ENCODE peak calls at places on chromosomes 2 and 18, in seven cellular contexts. V, B, X, Q, J, A and U are unnamed samples.

GRCh38 chr2:16653083-16653375 is 12.6 kb downstream of the CYRIA start:
- DNase-seq in V (peak; percentile 63), B (peak; percentile 59), X (no peak), Q (no peak), J (peak; percentile 48), A (peak; percentile 16), U (no peak)

GRCh38 chr2:153197635-153198386 is 280.8 kb downstream of the RPRM start:
- DNase-seq in V (no peak), B (no peak), X (no peak), Q (no peak), J (no peak), A (no peak), U (no peak)

GRCh38 chr18:2036136-2036535 is 535.2 kb downstream of the METTL4 start:
- DNase-seq in V (no peak), B (no peak), X (no peak), Q (no peak), J (no peak), A (no peak), U (no peak)

GRCh38 chr2:116098049-116098448 is 1655.6 kb downstream of the DPP10 start:
- DNase-seq in V (no peak), B (no peak), X (no peak), Q (no peak), J (no peak), A (no peak), U (no peak)

GRCh38 chr18:49400398-49401072 is 59.9 kb downstream of the DYM start:
- DNase-seq in V (no peak), B (no peak), X (no peak), Q (no peak), J (no peak), A (no peak), U (no peak)

GRCh38 chr18:25464211-25464610 is 112.2 kb upstream of the ZNF521 start:
- DNase-seq in V (no peak), B (no peak), X (no peak), Q (no peak), J (no peak), A (no peak), U (no peak)

GRCh38 chr18:48007955-48008701 is 77.7 kb upstream of the SMAD2 start:
- DNase-seq in V (peak; percentile 68), B (no peak), X (peak; percentile 89), Q (peak; percentile 86), J (peak; percentile 40), A (peak; percentile 82), U (peak; percentile 72)

GRCh38 chr18:49817947-49818346 is 4.6 kb upstream of the ACAA2 start:
- DNase-seq in V (no peak), B (no peak), X (no peak), Q (no peak), J (no peak), A (no peak), U (peak; percentile 68)

GRCh38 chr2:23596316-23596885 is 211.4 kb downstream of the KLHL29 start:
- DNase-seq in V (peak; percentile 44), B (no peak), X (no peak), Q (no peak), J (no peak), A (peak; percentile 66), U (no peak)

GRCh38 chr2:231118122-231118942 is 6.5 kb downstream of the HTR2B start:
- DNase-seq in V (no peak), B (no peak), X (no peak), Q (no peak), J (no peak), A (no peak), U (no peak)

GRCh38 chr2:238947243-238947760 is 99.4 kb downstream of the TWIST2 start:
- DNase-seq in V (no peak), B (no peak), X (peak; percentile 3), Q (no peak), J (peak; percentile 11), A (no peak), U (no peak)

GRCh38 chr2:107582487-107582886 is 244.2 kb upstream of the RGPD4 start:
- DNase-seq in V (no peak), B (no peak), X (no peak), Q (no peak), J (no peak), A (no peak), U (no peak)

GRCh38 chr2:104050632-104051242 is 803.2 kb upstream of the POU3F3 start:
- DNase-seq in V (no peak), B (no peak), X (no peak), Q (no peak), J (no peak), A (no peak), U (no peak)

GRCh38 chr2:56168163-56168562 is 15.6 kb upstream of the CCDC85A start:
- DNase-seq in V (no peak), B (no peak), X (no peak), Q (no peak), J (no peak), A (no peak), U (no peak)

GRCh38 chr2:136116111-136116812 is 1.7 kb downstream of the CXCR4 start:
- DNase-seq in V (peak; percentile 37), B (no peak), X (no peak), Q (no peak), J (no peak), A (peak; percentile 69), U (peak; percentile 68)

GRCh38 chr18:76572517-76573247 is 77.6 kb upstream of the ZNF516 start:
- DNase-seq in V (no peak), B (no peak), X (no peak), Q (no peak), J (no peak), A (no peak), U (no peak)

GRCh38 chr18:48889115-48889941 is 61.4 kb downstream of the SMAD7 start:
- DNase-seq in V (peak; percentile 41), B (peak; percentile 71), X (peak; percentile 53), Q (peak; percentile 84), J (peak; percentile 60), A (peak; percentile 67), U (peak; percentile 53)

GRCh38 chr2:151049746-151050145 is 211.9 kb downstream of the RBM43 start:
- DNase-seq in V (no peak), B (no peak), X (no peak), Q (no peak), J (no peak), A (no peak), U (no peak)

GRCh38 chr2:26245231-26245732 is 543 bp downstream of the HADHB start:
- DNase-seq in V (no peak), B (no peak), X (peak; percentile 28), Q (peak; percentile 71), J (no peak), A (no peak), U (peak; percentile 67)

GRCh38 chr2:232562515-232563151 is 12.1 kb downstream of the EIF4E2 start:
- DNase-seq in V (no peak), B (no peak), X (no peak), Q (no peak), J (no peak), A (no peak), U (no peak)

GRCh38 chr2:232568161-232568560 is 17.7 kb downstream of the EIF4E2 start:
- DNase-seq in V (no peak), B (no peak), X (no peak), Q (no peak), J (no peak), A (no peak), U (no peak)

DNA sequence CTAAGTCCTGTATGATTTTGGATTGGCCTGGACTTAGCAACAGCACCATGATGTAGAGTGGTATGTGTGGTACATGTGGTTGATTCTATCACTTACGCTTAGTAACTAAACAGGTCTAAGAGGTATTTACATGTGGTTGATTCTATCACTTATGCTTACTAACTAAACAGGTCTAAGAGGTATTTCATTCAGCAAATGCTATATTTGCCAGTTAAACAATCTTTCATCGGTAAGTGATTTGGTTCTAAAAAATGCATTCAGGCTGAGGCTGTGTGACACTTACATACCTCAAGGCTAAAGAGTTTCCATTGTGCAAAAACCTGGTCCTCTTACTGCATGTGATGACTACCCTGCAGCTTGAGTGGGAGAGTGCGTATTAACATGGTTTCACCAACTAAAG is 13.1 kb downstream of the EIF4E2 start:
- DNase-seq in V (no peak), B (no peak), X (no peak), Q (no peak), J (no peak), A (no peak), U (no peak)
- H3K36me3 ChIP-seq in V (peaks cover 99% of the 10 kb centered on the region), B (peaks cover 79% of the 10 kb centered on the region), X (peaks cover 19% of the 10 kb centered on the region), Q (peaks cover 51% of the 10 kb centered on the region), J (no peaks in the 10 kb centered on the region), A (peaks cover 81% of the 10 kb centered on the region), U (peaks cover 4% of the 10 kb centered on the region)

GRCh38 chr2:72953528-72953927 is 36.2 kb downstream of the EMX1 start:
- DNase-seq in V (no peak), B (no peak), X (no peak), Q (no peak), J (no peak), A (no peak), U (no peak)
- H3K4me1 ChIP-seq in V (no peaks in the 10 kb centered on the region), B (no peaks in the 10 kb centered on the region), X (no peaks in the 10 kb centered on the region), Q (no peaks in the 10 kb centered on the region), J (no peaks in the 10 kb centered on the region), A (no peaks in the 10 kb centered on the region), U (no peaks in the 10 kb centered on the region)

DNA sequence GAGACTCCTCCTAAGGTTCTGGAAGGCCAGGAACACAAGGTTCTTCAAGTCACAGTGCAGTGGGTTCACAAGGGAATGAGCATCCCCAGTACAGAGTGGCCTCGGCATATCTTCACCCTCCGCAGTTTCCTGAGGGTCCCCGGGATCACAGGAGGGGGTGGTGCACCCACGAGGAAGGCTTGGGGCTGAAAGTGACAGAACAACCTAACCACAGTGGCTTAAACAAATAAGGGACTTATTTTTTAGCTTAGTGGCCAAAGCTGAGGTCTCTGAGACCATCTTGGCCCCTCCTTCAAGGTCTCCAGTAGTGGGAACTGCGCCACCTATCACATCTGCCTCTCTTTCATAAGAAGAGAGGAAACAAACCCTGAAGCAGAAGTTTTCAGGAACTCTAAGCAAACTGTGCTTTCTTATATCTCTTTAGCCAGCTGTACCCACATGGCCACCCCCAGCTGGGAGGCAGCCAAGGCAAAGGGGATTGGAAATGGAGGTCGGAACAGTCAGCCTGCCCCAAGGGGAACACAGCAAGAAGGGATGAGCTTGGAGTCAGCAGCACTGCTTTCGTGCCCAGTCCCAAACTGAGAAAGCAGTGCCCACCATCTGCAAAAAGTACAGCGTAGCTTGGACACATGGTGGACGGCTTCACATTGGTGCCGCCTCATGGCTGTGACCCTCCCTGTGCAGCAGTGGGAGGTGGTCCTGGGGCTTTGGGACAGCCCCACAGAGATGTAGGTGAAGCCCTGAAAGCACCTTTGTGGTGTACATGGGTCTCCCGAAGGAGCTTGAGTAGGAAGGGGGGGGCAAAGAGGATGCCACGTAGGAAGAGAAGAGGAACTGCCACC is 260.0 kb upstream of the ID2 start:
- DNase-seq in V (no peak), B (no peak), X (no peak), Q (no peak), J (no peak), A (no peak), U (no peak)
- TF ChIP-seq CTCF in V (no peak), B (no peak), X (no peak), Q (no peak), J (no peak), A (no peak), U (no peak)

DNA sequence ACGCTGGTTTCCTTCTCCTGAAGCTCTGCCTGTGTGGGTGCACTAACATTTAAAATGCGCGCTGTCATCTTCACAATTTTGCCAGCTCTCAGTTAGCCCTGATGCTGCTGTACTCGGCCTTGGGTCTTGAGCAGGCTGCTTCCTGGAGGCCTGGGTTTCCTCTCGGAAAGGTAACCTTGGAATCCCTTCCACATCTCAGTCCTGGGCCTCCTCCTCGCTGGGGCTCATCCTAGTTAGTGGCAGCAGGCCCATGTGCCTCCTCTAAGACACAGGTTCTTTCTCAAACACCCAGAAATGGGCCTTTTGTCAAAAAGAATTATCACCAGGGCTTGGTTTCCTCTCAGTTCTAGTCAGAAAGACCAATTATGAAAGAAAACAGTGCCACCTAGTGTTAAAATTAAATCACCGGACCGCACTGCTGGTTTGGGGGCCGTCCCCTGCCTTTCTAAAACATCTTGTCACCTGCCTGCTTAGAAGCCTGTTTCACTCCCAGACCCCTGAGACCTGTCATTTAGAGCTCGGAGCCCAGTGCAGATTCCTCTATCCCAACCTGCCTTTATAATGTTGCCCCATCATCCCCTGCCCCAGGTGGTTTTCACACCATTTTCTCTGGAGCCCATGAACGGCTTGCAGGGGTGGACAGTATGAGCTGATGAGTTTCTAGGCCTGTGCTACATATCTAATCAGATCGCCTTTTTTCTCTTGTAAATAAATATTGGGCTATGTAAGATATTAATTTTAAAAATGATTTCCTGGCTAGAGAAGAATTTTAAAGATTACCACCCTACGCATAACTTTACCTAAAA is 42.4 kb downstream of the HK2 start:
- DNase-seq in V (no peak), B (no peak), X (peak; percentile 28), Q (peak; percentile 63), J (peak; percentile 26), A (peak; percentile 35), U (peak; percentile 59)
- H3K36me3 ChIP-seq in V (peaks cover 81% of the 10 kb centered on the region), B (no peaks in the 10 kb centered on the region), X (no peaks in the 10 kb centered on the region), Q (peaks cover 84% of the 10 kb centered on the region), J (no peaks in the 10 kb centered on the region), A (no peaks in the 10 kb centered on the region), U (peaks cover 7% of the 10 kb centered on the region)